ENCODE peak calls at places on chromosomes 2 and 18, in five cellular contexts. Y is thoracic aorta, G is body of pancreas, W is HCT116, L is A673. T is an unnamed sample.

GRCh38 chr2:219073413-219074129 is 12.8 kb upstream of the IHH start:
- DNase-seq in Y (no peak), W (peak; percentile 55), L (peak; percentile 77), G (peak; percentile 61), T (no peak)

GRCh38 chr2:47652041-47652713 is 130.8 kb upstream of the MSH6 start:
- DNase-seq in W (no peak), L (no peak), G (no peak), Y (no peak), T (peak; percentile 35)

GRCh38 chr18:10705291-10705690 is 179.5 kb downstream of the NAPG start:
- DNase-seq in L (no peak), Y (no peak), W (no peak), G (no peak), T (no peak)

GRCh38 chr18:61475931-61476330 is 142.7 kb downstream of the CDH20 start:
- DNase-seq in L (no peak), Y (no peak), W (no peak), G (no peak), T (no peak)

GRCh38 chr18:62751341-62751821 is 36.0 kb downstream of the PHLPP1 start:
- DNase-seq in G (no peak), L (peak; percentile 84), W (no peak), Y (no peak), T (no peak)

GRCh38 chr2:2902551-2903216 is 474.9 kb downstream of the EIPR1 start:
- DNase-seq in W (no peak), Y (no peak), L (no peak), G (no peak), T (no peak)

GRCh38 chr2:197904446-197904845 is 100.1 kb downstream of the PLCL1 start:
- DNase-seq in G (no peak), W (no peak), L (peak; percentile 44), Y (no peak), T (no peak)

GRCh38 chr2:84906900-84907714 is 1.7 kb downstream of the TMSB10 start:
- DNase-seq in W (peak; percentile 83), G (no peak), L (peak; percentile 80), Y (no peak), T (peak; percentile 87)

GRCh38 chr2:184534986-184535385 is 63.3 kb upstream of the ZNF804A start:
- DNase-seq in G (no peak), W (no peak), L (no peak), Y (no peak), T (no peak)

GRCh38 chr18:57631697-57632096 is 10.1 kb upstream of the NARS1 start:
- DNase-seq in Y (no peak), L (no peak), G (no peak), W (no peak), T (no peak)

GRCh38 chr18:79384151-79384807 is 11.5 kb upstream of the NFATC1 start:
- DNase-seq in G (no peak), W (no peak), Y (no peak), L (no peak), T (peak; percentile 50)

GRCh38 chr2:151765760-151766159 is 31.5 kb upstream of the NEB start:
- DNase-seq in G (no peak), W (no peak), Y (no peak), L (no peak), T (no peak)

GRCh38 chr2:173583196-173583595 is 228.5 kb downstream of the CDCA7 start:
- DNase-seq in G (no peak), W (no peak), L (no peak), Y (no peak), T (no peak)

GRCh38 chr18:33051397-33051796 is 278.6 kb upstream of the KLHL14 start:
- DNase-seq in L (peak; percentile 1), W (no peak), Y (no peak), G (peak; percentile 43), T (no peak)

GRCh38 chr2:88170472-88170892 is 336 bp downstream of the THNSL2 start:
- DNase-seq in W (no peak), G (no peak), L (no peak), Y (no peak), T (no peak)

GRCh38 chr2:219277703-219278654 is 1.2 kb upstream of the DNAJB2 start:
- DNase-seq in G (peak; percentile 82), L (peak; percentile 85), W (peak; percentile 54), Y (no peak), T (peak; percentile 90)

GRCh38 chr2:22355816-22356433 is 1029.1 kb upstream of the KLHL29 start:
- DNase-seq in Y (no peak), G (peak; percentile 52), W (no peak), L (peak; percentile 50), T (no peak)
- TF ChIP-seq CTCF in Y (peak; percentile 78), G (peak; percentile 63), W (peak; percentile 77), L (peak; percentile 95), T (peak; percentile 81)

GRCh38 chr2:233689498-233689897 is 3.2 kb upstream of the UGT1A6 start:
- DNase-seq in Y (no peak), L (no peak), G (no peak), W (no peak), T (no peak)

GRCh38 chr2:233691443-233692433 is 952 bp upstream of the UGT1A6 start:
- DNase-seq in W (no peak), Y (no peak), G (no peak), L (no peak), T (no peak)

GRCh38 chr2:233688341-233688740 is 4.3 kb upstream of the UGT1A6 start:
- DNase-seq in W (no peak), Y (no peak), G (no peak), L (no peak), T (no peak)

GRCh38 chr2:233689031-233689430 is 3.7 kb upstream of the UGT1A6 start:
- DNase-seq in Y (no peak), L (no peak), W (no peak), G (no peak), T (no peak)

GRCh38 chr2:233690444-233690843 is 2.2 kb upstream of the UGT1A6 start:
- DNase-seq in Y (no peak), W (no peak), L (no peak), G (no peak), T (no peak)
- H3K27ac ChIP-seq in Y (no peak overlapping the region), W (no peak overlapping the region), L (no peak overlapping the region), G (no peak overlapping the region), T (no peak overlapping the region)

DNA sequence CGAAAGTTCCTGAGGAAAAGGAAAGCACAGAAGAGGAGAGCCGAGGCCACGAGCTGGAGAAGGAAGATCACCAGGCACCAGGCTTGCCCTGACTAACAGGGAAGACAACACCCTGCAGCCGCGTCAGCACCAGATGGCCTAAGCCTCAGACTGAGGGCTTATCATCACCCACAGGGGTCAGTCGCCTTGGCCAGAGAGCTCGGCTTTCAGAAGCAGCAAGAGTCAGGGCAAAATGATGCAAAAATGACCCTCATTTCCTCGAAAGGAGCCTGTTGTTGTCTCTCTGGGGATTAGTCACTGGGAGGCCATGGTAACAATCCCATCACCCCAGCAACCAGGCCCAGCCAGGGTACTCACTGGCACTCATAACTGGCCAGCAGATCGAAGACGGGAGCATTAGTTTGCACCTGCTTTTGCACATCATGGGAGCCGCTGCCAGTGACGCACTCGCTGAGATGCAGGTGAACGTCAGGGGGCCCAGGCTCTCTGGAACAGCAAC is 42.7 kb upstream of the ZFP36L2 start:
- DNase-seq in L (no peak), Y (peak; percentile 78), W (no peak), G (peak; percentile 55), T (peak; percentile 98)
- H3K4me3 ChIP-seq in L (no peak overlapping the region), Y (peak overlapping the region; percentile 34), W (no peak overlapping the region), G (no peak overlapping the region), T (peak overlapping the region; percentile 39)

GRCh38 chr2:19706332-19706731 is 195.5 kb downstream of the TTC32 start:
- DNase-seq in W (no peak), L (no peak), Y (no peak), G (no peak), T (no peak)

GRCh38 chr2:19697131-19697530 is 204.7 kb downstream of the TTC32 start:
- DNase-seq in G (no peak), Y (no peak), W (no peak), L (no peak), T (no peak)

GRCh38 chr2:19700861-19701585 is 200.8 kb downstream of the TTC32 start:
- DNase-seq in Y (no peak), W (no peak), G (no peak), L (no peak), T (no peak)

GRCh38 chr2:19702267-19702666 is 199.5 kb downstream of the TTC32 start:
- DNase-seq in W (no peak), Y (no peak), L (no peak), G (no peak), T (no peak)
- TF ChIP-seq CTCF in W (no peak), Y (no peak), L (no peak), G (no peak), T (no peak)

DNA sequence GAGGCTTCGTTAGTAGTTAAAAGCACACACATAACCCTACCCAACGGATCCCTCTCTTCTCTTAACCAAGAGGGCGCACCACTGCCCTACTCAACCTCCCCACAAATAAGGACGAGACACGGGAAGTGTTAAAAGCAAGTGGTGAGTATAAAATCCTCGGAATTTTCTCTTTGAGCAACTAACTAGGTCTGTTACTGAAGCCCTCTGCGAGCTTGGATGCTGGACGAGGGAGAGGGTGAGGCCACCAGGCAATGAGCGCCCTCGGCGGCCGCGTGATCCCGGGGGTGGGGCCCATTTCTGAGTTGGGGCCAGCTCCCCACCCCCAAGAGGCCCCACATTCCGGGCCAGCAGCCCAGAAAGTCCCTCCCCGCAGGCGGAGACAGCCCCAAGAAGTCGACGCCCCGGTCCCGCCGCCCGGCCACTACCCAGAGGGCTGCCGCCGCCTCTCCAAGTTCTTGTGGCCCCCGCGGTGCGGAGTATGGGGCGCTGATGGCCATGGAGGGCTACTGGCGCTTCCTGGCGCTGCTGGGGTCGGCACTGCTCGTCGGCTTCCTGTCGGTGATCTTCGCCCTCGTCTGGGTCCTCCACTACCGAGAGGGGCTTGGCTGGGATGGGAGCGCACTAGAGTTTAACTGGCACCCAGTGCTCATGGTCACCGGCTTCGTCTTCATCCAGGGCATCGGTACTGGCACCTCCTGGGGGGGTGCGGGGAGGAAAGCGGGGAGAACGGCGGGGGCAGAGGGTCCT is at the start of gene CYBRD1:
- DNase-seq in W (no peak), L (peak; percentile 24), Y (peak; percentile 50), G (peak; percentile 49), T (peak; percentile 92)
- H3K27ac ChIP-seq in W (peak within 1 kb of the TSS; percentile 57), L (peak within 1 kb of the TSS; percentile 50), Y (peak within 1 kb of the TSS; percentile 98), G (peak within 1 kb of the TSS; percentile 45), T (peak within 1 kb of the TSS; percentile 99)

GRCh38 chr2:22056621-22057132 is 932.9 kb downstream of the TDRD15 start:
- DNase-seq in G (no peak), L (no peak), Y (no peak), W (no peak), T (no peak)
- H3K4me3 ChIP-seq in G (no peak overlapping the region), L (no peak overlapping the region), Y (no peak overlapping the region), W (no peak overlapping the region), T (no peak overlapping the region)

GRCh38 chr18:3623769-3624545 is 174.0 kb downstream of the TGIF1 start:
- DNase-seq in W (peak; percentile 96), Y (peak; percentile 68), L (peak; percentile 88), G (peak; percentile 79), T (peak; percentile 94)

GRCh38 chr18:3626927-3627240 is 176.9 kb downstream of the TGIF1 start:
- DNase-seq in W (no peak), G (no peak), L (no peak), Y (no peak), T (no peak)

GRCh38 chr18:3624818-3625716 is 175.1 kb downstream of the TGIF1 start:
- DNase-seq in Y (no peak), L (peak; percentile 76), G (peak; percentile 30), W (peak; percentile 86), T (no peak)

GRCh38 chr18:3625717-3626091 is 175.7 kb downstream of the TGIF1 start:
- DNase-seq in W (no peak), G (no peak), L (no peak), Y (no peak), T (no peak)

DNA sequence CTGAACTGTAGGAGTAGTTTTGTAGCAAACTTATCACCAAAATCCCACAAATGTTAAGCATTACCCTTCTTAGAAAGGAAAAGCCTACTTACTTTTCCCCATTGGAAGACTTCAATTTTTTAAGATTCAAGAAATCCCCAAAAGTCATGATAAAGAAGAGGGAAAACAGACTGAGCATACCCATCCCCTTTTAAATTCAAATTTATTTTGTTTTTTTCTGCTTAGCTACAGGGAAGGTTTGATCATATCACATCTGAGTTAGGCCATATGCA is 174.5 kb downstream of the TGIF1 start:
- DNase-seq in L (no peak), W (no peak), G (no peak), Y (no peak), T (no peak)
- TF ChIP-seq CTCF in L (no peak), W (no peak), G (no peak), Y (no peak), T (no peak)